ENCODE peak calls at places on chromosomes 11 and 22, in eight cellular contexts. X, K, G, D, T, F, J and P are unnamed samples.

GRCh38 chr11:19432370-19433163 is 191.8 kb upstream of the E2F8 start:
- DNase-seq in X (no peak), K (no peak), G (no peak), D (no peak), T (no peak), F (peak), J (no peak), P (no peak)

GRCh38 chr22:44247923-44248892 is 64.5 kb downstream of the SHISAL1 start:
- DNase-seq in X (no peak), K (no peak), G (peak), D (no peak), T (no peak), F (no peak), J (no peak), P (no peak)

GRCh38 chr11:117295438-117296137 is 4.4 kb downstream of the BACE1-AS start:
- DNase-seq in X (no peak), K (no peak), G (no peak), D (no peak), T (no peak), F (no peak), J (no peak), P (no peak)

GRCh38 chr11:126474888-126475626 is 119.6 kb downstream of the ST3GAL4 start:
- DNase-seq in X (no peak), K (no peak), G (no peak), D (no peak), T (peak), F (no peak), J (peak), P (no peak)

GRCh38 chr11:128235958-128236357 is 351.4 kb downstream of the ETS1 start:
- DNase-seq in X (no peak), K (no peak), G (no peak), D (no peak), T (no peak), F (no peak), J (no peak), P (peak)

GRCh38 chr11:20501252-20501651 is 98.2 kb upstream of the SLC6A5 start:
- DNase-seq in X (no peak), K (no peak), G (no peak), D (no peak), T (no peak), F (no peak), J (peak), P (no peak)

GRCh38 chr11:13784441-13784840 is 116.0 kb downstream of the FAR1 start:
- DNase-seq in X (no peak), K (no peak), G (no peak), D (no peak), T (no peak), F (no peak), J (no peak), P (no peak)

GRCh38 chr11:131897247-131897646 is 526.8 kb downstream of the NTM start:
- DNase-seq in X (no peak), K (no peak), G (no peak), D (no peak), T (no peak), F (no peak), J (no peak), P (no peak)

DNA sequence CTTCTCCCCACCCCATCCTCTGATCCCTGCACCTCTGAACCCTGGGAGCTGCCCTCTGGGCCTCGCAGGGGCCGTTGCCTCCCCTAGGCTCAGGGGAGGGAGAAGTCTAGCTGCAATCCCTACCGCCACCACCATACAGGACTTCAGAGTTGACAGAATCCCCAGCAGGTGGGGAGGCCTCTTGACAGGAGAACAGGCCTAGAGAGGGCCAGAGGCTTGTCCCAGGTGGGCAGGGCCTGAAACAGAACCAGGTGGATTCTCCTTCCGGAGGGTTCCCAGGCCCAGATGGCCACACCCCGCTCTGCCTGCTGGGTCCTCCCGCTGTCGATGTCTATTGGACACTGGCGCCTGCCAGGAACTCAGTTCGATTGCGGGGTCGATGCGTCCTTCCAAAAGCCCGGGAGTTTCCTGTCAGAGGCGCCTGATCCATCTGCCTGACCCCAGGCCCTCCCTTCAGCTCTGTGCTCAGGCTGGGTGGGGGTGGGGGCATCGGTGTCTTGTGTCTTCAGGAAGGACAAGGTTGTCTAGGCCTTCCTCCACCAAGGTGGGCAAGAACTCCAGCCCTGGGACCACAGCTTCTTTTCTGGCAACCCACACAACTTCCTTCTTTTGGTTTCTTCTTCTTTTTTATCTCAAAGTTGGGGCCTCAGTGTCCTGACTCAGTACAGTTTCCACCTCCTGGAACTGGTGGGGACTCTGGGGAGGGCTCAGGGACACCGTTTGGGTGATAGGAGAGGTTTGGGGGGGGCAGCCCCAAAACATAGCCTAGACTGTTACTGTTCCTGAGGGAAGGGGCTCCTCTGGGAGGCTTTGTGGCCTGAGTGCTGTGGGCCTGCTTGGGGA is 6.4 kb downstream of the STARD10 start:
- DNase-seq in X (peak), K (no peak), G (no peak), D (peak), T (no peak), F (no peak), J (peak), P (no peak)
- TF ChIP-seq EP300 in X (no peak), K (no peak), G (no peak), D (no peak), T (no peak), F (no peak), J (peak), P (no peak)

GRCh38 chr11:61356701-61357100 is 5.0 kb downstream of the CYB561A3 start:
- DNase-seq in X (no peak), K (no peak), G (no peak), D (no peak), T (no peak), F (no peak), J (no peak), P (no peak)

GRCh38 chr11:61357894-61358239 is 3.8 kb downstream of the CYB561A3 start:
- DNase-seq in X (no peak), K (no peak), G (no peak), D (no peak), T (no peak), F (no peak), J (no peak), P (no peak)

GRCh38 chr11:61358566-61358965 is 3.1 kb downstream of the CYB561A3 start:
- DNase-seq in X (no peak), K (no peak), G (no peak), D (no peak), T (no peak), F (no peak), J (no peak), P (no peak)

GRCh38 chr11:61359541-61359940 is 2.1 kb downstream of the CYB561A3 start:
- DNase-seq in X (no peak), K (no peak), G (no peak), D (no peak), T (no peak), F (no peak), J (no peak), P (no peak)

GRCh38 chr11:61357233-61357893 is 4.3 kb downstream of the CYB561A3 start:
- DNase-seq in X (no peak), K (no peak), G (no peak), D (no peak), T (no peak), F (peak), J (no peak), P (no peak)
- TF ChIP-seq POLR2A in X (no peak), K (no peak), G (no peak), D (no peak), T (no peak), F (peak), J (no peak), P (no peak)

DNA sequence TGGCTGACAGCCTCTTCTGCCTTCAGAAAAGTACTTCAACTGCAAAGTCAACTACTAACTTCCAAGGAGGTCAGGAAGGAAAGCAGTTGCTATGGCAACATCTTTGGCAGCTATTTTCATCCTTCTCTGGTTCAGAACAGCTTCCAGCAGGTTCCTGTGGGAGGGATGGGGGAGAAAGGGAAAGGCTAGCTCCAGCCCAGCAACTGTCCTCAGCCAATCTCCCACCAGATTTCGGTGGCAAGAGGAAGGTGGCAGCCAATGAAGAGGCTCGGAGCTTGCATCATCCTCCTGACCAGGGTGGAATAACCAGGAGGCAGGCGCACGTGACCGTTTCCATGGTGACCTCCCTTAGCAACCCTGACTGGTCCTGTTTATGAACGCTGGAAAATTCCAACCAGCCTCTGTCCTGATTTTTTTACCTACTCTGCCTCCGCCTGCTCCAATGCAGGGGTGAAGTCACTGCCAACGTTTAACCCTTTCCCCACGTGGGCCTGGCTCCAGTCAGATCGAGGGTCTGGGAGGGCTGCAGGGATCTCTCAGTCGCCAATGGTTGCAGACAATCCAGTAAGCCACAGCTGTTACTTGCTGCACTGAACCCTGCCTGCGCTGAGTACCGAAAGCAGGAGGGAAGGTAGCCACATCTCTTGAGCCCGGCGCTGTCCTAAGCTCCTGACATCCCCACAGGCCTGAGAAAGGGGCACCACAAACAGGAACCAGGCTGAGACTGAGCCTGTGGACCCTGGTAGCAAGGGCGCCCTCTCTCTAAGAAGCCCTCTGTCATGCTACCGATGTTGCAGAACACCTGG is 11.2 kb upstream of the MALAT1 start:
- DNase-seq in X (peak), K (peak), G (peak), D (peak), T (peak), F (no peak), J (peak), P (peak)
- TF ChIP-seq EP300 in X (peak), K (peak), G (no peak), D (no peak), T (peak), F (peak), J (peak), P (no peak)

GRCh38 chr22:31970490-31971444 is 26.4 kb downstream of the YWHAH start:
- DNase-seq in X (peak), K (peak), G (peak), D (peak), T (peak), F (peak), J (peak), P (peak)
- TF ChIP-seq POLR2A in X (no peak), K (no peak), G (no peak), D (no peak), T (no peak), F (no peak), J (no peak), P (no peak)

GRCh38 chr22:31652129-31652528 is 9.9 kb downstream of the PISD start:
- DNase-seq in X (no peak), K (no peak), G (no peak), D (no peak), T (no peak), F (no peak), J (no peak), P (no peak)

GRCh38 chr22:31647921-31648320 is 14.1 kb downstream of the PISD start:
- DNase-seq in X (no peak), K (no peak), G (no peak), D (no peak), T (no peak), F (no peak), J (no peak), P (no peak)

GRCh38 chr22:31652911-31653684 is 8.9 kb downstream of the PISD start:
- DNase-seq in X (no peak), K (no peak), G (no peak), D (no peak), T (no peak), F (no peak), J (peak), P (no peak)

GRCh38 chr22:31651667-31652066 is 10.3 kb downstream of the PISD start:
- DNase-seq in X (no peak), K (no peak), G (no peak), D (no peak), T (no peak), F (no peak), J (no peak), P (no peak)

DNA sequence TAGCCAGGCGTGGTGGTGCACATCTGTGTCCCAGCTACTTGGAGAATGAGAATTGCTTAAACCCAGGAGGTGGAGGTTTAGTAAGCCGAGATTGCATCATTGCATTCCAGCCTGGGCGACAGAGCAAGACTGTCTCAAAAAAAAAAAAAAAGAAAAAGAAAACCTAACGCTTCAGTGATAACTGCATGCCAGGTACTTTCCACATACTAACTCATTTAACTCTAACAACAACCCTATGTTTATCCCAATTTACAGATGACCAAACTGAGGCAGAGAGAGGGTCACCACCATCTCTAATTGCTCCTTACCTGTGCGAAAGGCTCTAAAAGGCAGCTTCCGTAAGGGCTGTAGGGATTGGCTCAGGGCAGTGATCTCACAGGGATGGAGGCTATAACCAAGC is 11.6 kb downstream of the PISD start:
- DNase-seq in X (no peak), K (no peak), G (no peak), D (no peak), T (no peak), F (no peak), J (no peak), P (no peak)
- TF ChIP-seq EP300 in X (no peak), K (no peak), G (no peak), D (no peak), T (no peak), F (no peak), J (no peak), P (no peak)

DNA sequence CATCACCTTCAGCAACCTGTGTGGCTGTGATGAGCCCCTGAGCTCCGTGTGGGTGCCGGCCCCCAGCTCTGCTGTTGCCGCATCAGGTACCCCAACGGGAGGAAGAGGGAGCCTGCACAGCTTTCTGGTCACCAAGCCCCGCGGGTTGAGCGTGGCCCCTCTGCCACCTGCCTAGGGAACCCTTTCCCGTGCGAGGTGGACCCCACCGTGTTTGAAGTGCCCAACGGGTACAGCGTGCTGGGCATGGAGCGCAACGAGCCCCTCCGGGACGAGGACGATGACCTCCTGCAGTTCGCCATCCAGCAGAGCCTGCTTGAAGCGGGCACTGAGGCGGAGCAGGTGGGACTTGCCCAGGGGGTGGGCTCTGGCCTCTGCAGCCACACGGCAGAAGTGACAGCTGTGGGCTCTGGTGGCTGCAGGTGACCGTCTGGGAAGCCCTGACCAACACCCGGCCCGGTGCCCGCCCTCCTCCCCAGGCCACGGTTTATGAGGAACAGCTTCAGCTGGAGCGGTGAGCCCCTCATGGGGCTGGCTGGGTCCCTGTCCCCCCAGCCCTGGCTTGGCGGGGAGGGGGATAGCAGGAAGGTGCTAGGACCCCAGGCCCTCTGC is 1.9 kb upstream of the SSH3 start:
- DNase-seq in X (no peak), K (peak), G (no peak), D (no peak), T (no peak), F (no peak), J (no peak), P (peak)
- TF ChIP-seq POLR2A in X (no peak), K (no peak), G (no peak), D (no peak), T (no peak), F (no peak), J (no peak), P (no peak)

GRCh38 chr22:25053153-25053805 is 100.8 kb downstream of the KIAA1671 start:
- DNase-seq in X (no peak), K (peak), G (no peak), D (no peak), T (no peak), F (no peak), J (peak), P (no peak)
- TF ChIP-seq EP300 in X (no peak), K (peak), G (no peak), D (no peak), T (no peak), F (no peak), J (no peak), P (no peak)

GRCh38 chr22:50329236-50329635 is 2.4 kb upstream of the DENND6B start:
- DNase-seq in X (no peak), K (no peak), G (no peak), D (no peak), T (no peak), F (no peak), J (no peak), P (no peak)

GRCh38 chr22:50325444-50326224 is 1.2 kb downstream of the DENND6B start:
- DNase-seq in X (no peak), K (no peak), G (no peak), D (peak), T (no peak), F (no peak), J (no peak), P (no peak)

GRCh38 chr22:50326225-50326958 is 420 bp downstream of the DENND6B start:
- DNase-seq in X (no peak), K (no peak), G (no peak), D (no peak), T (no peak), F (no peak), J (no peak), P (no peak)

GRCh38 chr22:50327711-50328019 is 853 bp upstream of the DENND6B start:
- DNase-seq in X (no peak), K (no peak), G (no peak), D (no peak), T (no peak), F (no peak), J (no peak), P (no peak)

GRCh38 chr22:50326959-50327710 is at the start of gene DENND6B:
- DNase-seq in X (peak), K (peak), G (peak), D (peak), T (peak), F (no peak), J (peak), P (peak)
- TF ChIP-seq POLR2A in X (peak), K (peak), G (no peak), D (peak), T (peak), F (peak), J (peak), P (no peak)

DNA sequence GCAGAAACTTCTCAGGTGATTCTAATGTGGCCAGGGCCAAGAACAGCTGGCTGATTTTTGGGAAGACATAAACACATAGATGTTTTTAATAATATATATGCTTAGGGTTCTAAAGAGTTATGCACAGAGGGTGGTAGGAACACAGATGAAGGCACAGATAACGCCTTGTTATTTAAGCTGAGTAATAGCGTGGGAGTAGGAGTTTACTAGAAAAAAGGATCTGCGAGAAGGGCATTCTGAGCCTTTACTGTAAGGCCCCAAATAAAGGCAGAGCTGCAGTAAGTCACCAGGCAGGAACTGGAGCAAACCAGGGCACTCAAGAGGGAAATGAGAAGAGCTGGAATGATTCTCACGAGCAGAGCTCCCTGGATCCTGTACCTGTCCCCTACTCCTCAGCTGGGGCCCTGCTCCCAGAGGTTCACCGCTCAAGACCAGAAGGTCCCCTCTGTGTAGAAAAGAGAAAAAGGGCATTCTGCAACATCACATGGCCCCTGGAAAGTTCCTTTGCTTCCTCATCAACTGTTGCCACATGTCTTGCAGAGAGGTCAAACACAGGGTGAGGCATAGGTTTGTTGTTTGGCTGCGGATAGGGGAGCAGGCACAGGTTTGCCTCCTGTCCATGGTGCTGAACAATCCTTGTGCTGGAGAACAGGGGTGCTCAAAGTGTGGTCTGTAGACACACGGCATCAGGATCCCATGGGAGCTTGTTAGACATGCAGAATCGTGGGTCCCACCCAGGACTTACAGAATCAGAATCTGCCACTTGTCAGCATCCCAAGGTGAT is 125.7 kb downstream of the TENM4 start:
- DNase-seq in X (no peak), K (no peak), G (no peak), D (no peak), T (no peak), F (no peak), J (no peak), P (no peak)
- TF ChIP-seq EP300 in X (no peak), K (no peak), G (no peak), D (no peak), T (no peak), F (no peak), J (no peak), P (no peak)

DNA sequence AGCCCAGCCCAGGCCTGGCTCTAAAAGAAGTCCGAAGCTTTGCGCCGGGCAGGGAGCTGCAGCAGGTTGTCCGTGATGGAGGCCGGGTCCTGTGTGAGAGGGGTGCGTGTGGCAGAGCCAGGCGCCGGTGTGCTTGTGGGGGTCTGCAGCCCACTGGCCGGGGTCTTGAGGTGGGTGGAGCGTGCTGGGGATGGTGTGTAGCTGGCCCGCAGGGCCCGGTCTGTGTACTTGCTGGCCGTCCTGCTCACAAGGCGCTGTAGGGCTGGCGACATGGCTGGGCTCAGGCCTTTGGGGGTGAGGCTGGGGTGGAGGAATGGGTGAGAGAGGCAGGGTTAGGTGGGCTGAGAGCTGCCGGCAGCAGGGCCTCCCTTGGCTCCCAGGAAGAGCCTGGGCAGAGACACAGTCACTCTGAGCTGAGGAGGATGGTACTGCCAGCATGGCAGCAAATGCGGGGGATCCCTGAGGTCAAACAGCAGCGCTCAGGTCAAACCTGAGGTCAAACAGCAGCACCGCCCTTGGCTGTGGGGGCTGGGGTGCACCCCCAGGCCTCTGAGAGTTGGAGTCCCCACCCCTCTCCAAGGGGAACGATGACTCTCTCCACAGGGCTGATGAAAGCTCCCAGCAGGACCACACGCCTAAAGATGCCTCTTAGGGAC is 3.2 kb downstream of the TSSK2 start:
- DNase-seq in X (no peak), K (no peak), G (no peak), D (no peak), T (no peak), F (no peak), J (no peak), P (no peak)
- TF ChIP-seq POLR2A in X (no peak), K (no peak), G (no peak), D (no peak), T (no peak), F (no peak), J (no peak), P (no peak)